ENCODE peak calls at places on chromosomes 5 and 9, in nine cellular contexts. X, C, F, N, A, E, U, L and J are unnamed samples.

GRCh38 chr5:65708140-65708539 is 13.8 kb downstream of the SGTB start:
- DNase-seq in X (no peak), C (no peak), F (no peak), N (no peak), A (no peak), E (no peak), U (no peak), L (no peak), J (no peak)

GRCh38 chr9:134835455-134835854 is 45.2 kb upstream of the FCN2 start:
- DNase-seq in X (no peak), C (no peak), F (no peak), N (no peak), A (no peak), E (no peak), U (peak; percentile 70), L (no peak), J (no peak)

GRCh38 chr5:168434746-168435321 is 51.4 kb upstream of the RARS1 start:
- DNase-seq in X (no peak), C (no peak), F (no peak), N (no peak), A (no peak), E (no peak), U (no peak), L (no peak), J (no peak)

GRCh38 chr9:23380821-23381220 is 445.2 kb downstream of the ELAVL2 start:
- DNase-seq in X (no peak), C (no peak), F (no peak), N (no peak), A (no peak), E (no peak), U (no peak), L (no peak), J (no peak)

GRCh38 chr5:53355316-53355715 is 125.1 kb upstream of the FST start:
- DNase-seq in X (no peak), C (no peak), F (no peak), N (no peak), A (no peak), E (no peak), U (no peak), L (no peak), J (peak; percentile 39)

GRCh38 chr5:181173420-181174342 is 26.3 kb downstream of the OR2V2 start:
- DNase-seq in X (no peak), C (no peak), F (no peak), N (peak; percentile 72), A (no peak), E (no peak), U (peak; percentile 27), L (no peak), J (peak; percentile 72)

GRCh38 chr5:64923151-64923685 is 154.5 kb downstream of the CWC27 start:
- DNase-seq in X (no peak), C (no peak), F (no peak), N (no peak), A (no peak), E (no peak), U (peak; percentile 11), L (no peak), J (no peak)

GRCh38 chr9:89311346-89312153 is 555 bp downstream of the CKS2 start:
- DNase-seq in X (no peak), C (no peak), F (no peak), N (no peak), A (no peak), E (no peak), U (no peak), L (no peak), J (no peak)

GRCh38 chr5:68290260-68290674 is 74.7 kb downstream of the PIK3R1 start:
- DNase-seq in X (no peak), C (no peak), F (no peak), N (peak; percentile 24), A (peak; percentile 25), E (no peak), U (no peak), L (no peak), J (no peak)

GRCh38 chr5:60835554-60835953 is 8.5 kb downstream of the ELOVL7 start:
- DNase-seq in X (no peak), C (no peak), F (no peak), N (no peak), A (no peak), E (no peak), U (no peak), L (no peak), J (no peak)

GRCh38 chr5:119363936-119364335 is 8.1 kb downstream of the TNFAIP8 start:
- DNase-seq in X (no peak), C (no peak), F (no peak), N (no peak), A (no peak), E (no peak), U (no peak), L (no peak), J (no peak)

GRCh38 chr5:104513194-104513602 is 950.6 kb upstream of the NUDT12 start:
- DNase-seq in X (no peak), C (no peak), F (peak; percentile 1), N (no peak), A (no peak), E (no peak), U (no peak), L (no peak), J (peak; percentile 79)

GRCh38 chr5:177234761-177235315 is 68.7 kb downstream of the RAB24 start:
- DNase-seq in X (no peak), C (no peak), F (no peak), N (no peak), A (no peak), E (no peak), U (no peak), L (no peak), J (no peak)

GRCh38 chr5:91212336-91213092 is 170.6 kb downstream of the ARRDC3 start:
- DNase-seq in X (no peak), C (no peak), F (peak; percentile 41), N (no peak), A (no peak), E (no peak), U (peak; percentile 50), L (no peak), J (peak; percentile 74)

GRCh38 chr9:83598487-83598886 is 24.5 kb upstream of the IDNK start:
- DNase-seq in X (no peak), C (no peak), F (no peak), N (no peak), A (no peak), E (no peak), U (no peak), L (no peak), J (no peak)

GRCh38 chr5:106423109-106423897 is 1247.4 kb downstream of the EFNA5 start:
- DNase-seq in X (no peak), C (no peak), F (no peak), N (no peak), A (no peak), E (no peak), U (no peak), L (no peak), J (no peak)